ENCODE peak calls at places on chromosome 2, in seven cellular contexts. D is CD4-positive, CD25-positive, alpha-beta regulatory T cell; R is HEK293T; T is AG08395; L is activated naive CD4-positive, alpha-beta T cell treated with anti-CD3 and anti-CD28 coated beads, Interleukin-2, amount 10 ng/mL, durations not matched to agents 7 days and 5 days; K is testis; G is SK-N-SH. W is an unnamed sample.

GRCh38 chr2:160125828-160126227 is 63.4 kb upstream of the PLA2R1 start:
- DNase-seq in D (no peak), R (no peak), T (no peak), L (no peak), K (no peak), G (peak), W (no peak)

GRCh38 chr2:103396152-103396551 is 634.3 kb downstream of the TMEM182 start:
- DNase-seq in D (no peak), R (no peak), T (no peak), L (no peak), K (no peak), G (no peak), W (no peak)

GRCh38 chr2:49129034-49129433 is 25.3 kb downstream of the FSHR start:
- DNase-seq in D (no peak), R (no peak), T (no peak), L (no peak), K (no peak), G (no peak), W (no peak)

GRCh38 chr2:167943877-167944276 is 303.5 kb downstream of the STK39 start:
- DNase-seq in D (no peak), R (no peak), T (no peak), L (no peak), K (no peak), G (no peak), W (no peak)

GRCh38 chr2:127080941-127081769 is 25.8 kb downstream of the BIN1 start:
- DNase-seq in D (peak), R (no peak), T (no peak), L (peak), K (peak), G (no peak), W (peak)

GRCh38 chr2:48471048-48471474 is 58.9 kb upstream of the STON1 start:
- DNase-seq in D (no peak), R (peak), T (peak), L (no peak), K (peak), G (peak), W (no peak)

GRCh38 chr2:17649026-17649425 is 104.6 kb downstream of the SMC6 start:
- DNase-seq in D (no peak), R (no peak), T (no peak), L (no peak), K (no peak), G (no peak), W (no peak)

GRCh38 chr2:64524604-64525322 is 635 bp downstream of the AFTPH start:
- DNase-seq in D (no peak), R (peak), T (no peak), L (peak), K (peak), G (peak), W (no peak)

GRCh38 chr2:152615177-152615576 is 102.1 kb downstream of the PRPF40A start:
- DNase-seq in D (no peak), R (no peak), T (no peak), L (no peak), K (no peak), G (no peak), W (no peak)

W was measured in central memory CD4-positive, alpha-beta T cell.